ENCODE peak calls at places on chromosomes 3 and 15, in ten cellular contexts. W is fibroblast of lung, O is prostate gland, C is mesendoderm, Z is psoas muscle, Q is tibial artery, P is colonic mucosa, A is IMR-90, T is brain microvascular endothelial cell, Y is stomach. K is an unnamed sample.

GRCh38 chr15:64651573-64652260 is 123.7 kb downstream of the RBPMS2 start:
- DNase-seq in W (no peak), O (no peak), C (peak; percentile 67), Z (no peak), Q (no peak), P (no peak), A (peak; percentile 33), T (no peak), Y (no peak), K (no peak)

GRCh38 chr3:114903213-114903612 is 243.9 kb downstream of the ZBTB20 start:
- DNase-seq in W (no peak), O (no peak), C (no peak), Z (no peak), Q (no peak), P (no peak), A (peak; percentile 2), T (no peak), Y (no peak), K (no peak)

GRCh38 chr3:196981657-196982056 is 13.0 kb upstream of the PIGZ start:
- DNase-seq in W (no peak), O (no peak), C (no peak), Z (no peak), Q (no peak), P (no peak), A (no peak), T (no peak), Y (no peak), K (no peak)

GRCh38 chr3:50550079-50550736 is 17.3 kb downstream of the C3orf18 start:
- DNase-seq in W (peak; percentile 33), O (no peak), C (peak; percentile 77), Z (peak; percentile 68), Q (no peak), P (peak; percentile 63), A (peak; percentile 20), T (peak; percentile 32), Y (peak; percentile 72), K (peak; percentile 63)

GRCh38 chr3:187531831-187532230 is 138.4 kb downstream of the SST start:
- DNase-seq in W (no peak), O (no peak), C (no peak), Z (no peak), Q (no peak), P (no peak), A (no peak), T (no peak), Y (no peak), K (no peak)

GRCh38 chr3:194447161-194447560 is 39.6 kb downstream of the ATP13A3 start:
- DNase-seq in W (no peak), O (no peak), C (no peak), Z (no peak), Q (no peak), P (no peak), A (no peak), T (no peak), Y (peak; percentile 49), K (no peak)

GRCh38 chr15:79341361-79341760 is 30.4 kb downstream of the TMED3 start:
- DNase-seq in W (no peak), O (no peak), C (no peak), Z (no peak), Q (no peak), P (no peak), A (no peak), T (no peak), Y (no peak), K (no peak)

GRCh38 chr3:197514786-197515090 is 41.0 kb downstream of the BDH1 start:
- DNase-seq in W (no peak), O (no peak), C (no peak), Z (no peak), Q (no peak), P (no peak), A (no peak), T (no peak), Y (no peak), K (no peak)

GRCh38 chr3:48501196-48501595 is 2.8 kb downstream of the SHISA5 start:
- DNase-seq in W (no peak), O (no peak), C (no peak), Z (no peak), Q (no peak), P (no peak), A (no peak), T (no peak), Y (no peak), K (peak; percentile 63)

GRCh38 chr3:20680990-20681628 is 495.1 kb upstream of the SGO1 start:
- DNase-seq in W (no peak), O (no peak), C (no peak), Z (no peak), Q (no peak), P (no peak), A (no peak), T (no peak), Y (no peak), K (no peak)

GRCh38 chr3:55655544-55655943 is 168.4 kb upstream of the WNT5A start:
- DNase-seq in W (no peak), O (no peak), C (no peak), Z (no peak), Q (no peak), P (no peak), A (peak; percentile 29), T (no peak), Y (no peak), K (no peak)

GRCh38 chr3:55658297-55659022 is 171.4 kb upstream of the WNT5A start:
- DNase-seq in W (no peak), O (no peak), C (no peak), Z (no peak), Q (no peak), P (no peak), A (no peak), T (no peak), Y (no peak), K (no peak)

GRCh38 chr3:55650011-55650410 is 162.9 kb upstream of the WNT5A start:
- DNase-seq in W (no peak), O (no peak), C (no peak), Z (no peak), Q (no peak), P (no peak), A (no peak), T (no peak), Y (no peak), K (no peak)

GRCh38 chr3:55651011-55651410 is 163.9 kb upstream of the WNT5A start:
- DNase-seq in W (no peak), O (no peak), C (no peak), Z (no peak), Q (no peak), P (no peak), A (no peak), T (no peak), Y (no peak), K (no peak)

GRCh38 chr3:55654123-55654787 is 167.1 kb upstream of the WNT5A start:
- DNase-seq in W (no peak), O (no peak), C (no peak), Z (no peak), Q (no peak), P (no peak), A (no peak), T (no peak), Y (no peak), K (no peak)
- H3K27ac ChIP-seq in W (no peak overlapping the region), O (no peak overlapping the region), C (no peak overlapping the region), Z (no peak overlapping the region), Q (no peak overlapping the region), P (no peak overlapping the region), A (no peak overlapping the region), T (no peak overlapping the region), Y (no peak overlapping the region), K (no peak overlapping the region)

GRCh38 chr3:64225695-64226499 is 631 bp upstream of the PRICKLE2 start:
- DNase-seq in W (peak; percentile 36), O (no peak), C (peak; percentile 51), Z (no peak), Q (no peak), P (no peak), A (peak; percentile 51), T (no peak), Y (no peak), K (no peak)

GRCh38 chr3:64222501-64222900 is 2.8 kb downstream of the PRICKLE2 start:
- DNase-seq in W (no peak), O (no peak), C (no peak), Z (no peak), Q (no peak), P (no peak), A (no peak), T (no peak), Y (no peak), K (no peak)

GRCh38 chr3:64221564-64222257 is 3.6 kb downstream of the PRICKLE2 start:
- DNase-seq in W (no peak), O (no peak), C (no peak), Z (no peak), Q (no peak), P (no peak), A (no peak), T (no peak), Y (no peak), K (no peak)

GRCh38 chr3:64224826-64225606 is at the start of gene PRICKLE2:
- DNase-seq in W (peak; percentile 90), O (no peak), C (peak; percentile 86), Z (peak; percentile 87), Q (peak; percentile 94), P (peak; percentile 61), A (peak; percentile 96), T (peak; percentile 96), Y (peak; percentile 67), K (peak; percentile 91)

GRCh38 chr3:64223809-64224570 is 1.3 kb downstream of the PRICKLE2 start:
- DNase-seq in W (peak; percentile 59), O (no peak), C (no peak), Z (no peak), Q (no peak), P (no peak), A (peak; percentile 62), T (peak; percentile 52), Y (no peak), K (no peak)
- H3K4me3 ChIP-seq in W (peak overlapping the region; percentile 52), O (no peak overlapping the region), C (no peak overlapping the region), Z (peak overlapping the region; percentile 53), Q (peak overlapping the region; percentile 41), P (no peak overlapping the region), A (peak overlapping the region; percentile 38), T (peak overlapping the region; percentile 35), Y (peak overlapping the region; percentile 25), K (peak overlapping the region; percentile 60)

DNA sequence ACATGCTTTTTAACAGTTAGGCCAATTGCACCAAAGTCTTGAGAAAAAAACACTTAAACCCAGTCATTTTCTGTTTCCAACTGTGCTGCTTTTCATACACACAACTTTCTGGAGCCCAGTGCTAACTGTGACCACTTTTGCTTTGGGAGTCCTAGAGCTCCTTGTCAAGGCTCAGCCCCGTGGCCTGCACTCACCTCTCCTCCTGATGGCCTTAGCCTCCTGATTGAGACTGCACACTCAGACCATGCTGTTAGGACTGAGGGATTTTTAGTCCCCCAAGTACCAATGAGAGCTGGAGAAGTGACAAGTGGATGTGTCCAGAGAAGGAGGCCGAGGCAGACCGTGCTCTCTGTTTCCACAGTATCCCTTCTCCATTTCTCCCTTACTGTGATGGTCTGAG is 15.2 kb upstream of the RARRES1 start:
- DNase-seq in W (no peak), O (no peak), C (no peak), Z (no peak), Q (no peak), P (no peak), A (no peak), T (no peak), Y (no peak), K (no peak)
- H3K27ac ChIP-seq in W (peak overlapping the region; percentile 22), O (no peak overlapping the region), C (no peak overlapping the region), Z (no peak overlapping the region), Q (no peak overlapping the region), P (no peak overlapping the region), A (peak overlapping the region; percentile 1), T (peak overlapping the region; percentile 51), Y (no peak overlapping the region), K (no peak overlapping the region)

DNA sequence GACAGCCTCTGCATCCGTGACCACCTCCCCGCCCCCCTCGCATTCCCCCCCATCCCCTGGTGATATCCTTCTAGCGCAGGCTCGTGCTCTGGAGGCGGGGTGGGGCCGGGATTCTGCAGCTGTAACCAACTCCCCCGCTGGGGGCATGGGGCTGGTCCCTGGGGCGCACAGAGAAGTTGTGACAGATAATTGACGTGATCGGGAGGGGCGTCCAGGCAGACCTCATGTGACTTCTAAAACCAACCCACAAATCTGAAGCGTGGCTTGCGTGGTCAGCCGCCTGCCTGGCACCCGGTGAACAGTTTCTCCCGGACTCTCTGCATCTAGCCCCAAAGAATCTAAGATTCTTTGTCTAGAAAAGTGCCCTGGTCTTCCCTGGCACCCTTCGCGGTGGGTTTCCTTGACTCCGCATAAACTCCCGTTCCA is 100.6 kb upstream of the IGF1R start:
- DNase-seq in W (peak; percentile 83), O (no peak), C (peak; percentile 64), Z (peak; percentile 79), Q (peak; percentile 84), P (peak; percentile 26), A (no peak), T (peak; percentile 6), Y (no peak), K (no peak)
- H3K4me3 ChIP-seq in W (peak overlapping the region; percentile 69), O (peak overlapping the region; percentile 39), C (peak overlapping the region; percentile 26), Z (peak overlapping the region; percentile 74), Q (peak overlapping the region; percentile 59), P (peak overlapping the region; percentile 32), A (peak overlapping the region; percentile 51), T (peak overlapping the region; percentile 58), Y (peak overlapping the region; percentile 54), K (peak overlapping the region; percentile 12)

K was measured in aorta.